ENCODE peak calls at places on chromosomes 2 and 18, in four cellular contexts. U is type B pancreatic cell; I is right atrium auricular region; Y is CD8-positive, alpha-beta T cell. C is an unnamed sample.

GRCh38 chr18:64037812-64038414 is 68.0 kb downstream of the SERPINB8 start:
- DNase-seq in U (no peak), I (no peak), Y (no peak), C (no peak)

GRCh38 chr2:72147303-72147970 is at the start of gene CYP26B1:
- DNase-seq in U (peak; percentile 69), I (peak; percentile 59), Y (no peak), C (peak; percentile 15)

GRCh38 chr2:36371070-36371962 is 15.7 kb downstream of the CRIM1 start:
- DNase-seq in U (no peak), I (no peak), Y (no peak), C (no peak)

GRCh38 chr18:49788327-49788908 is 24.9 kb downstream of the ACAA2 start:
- DNase-seq in U (no peak), I (no peak), Y (no peak), C (no peak)

GRCh38 chr2:100936972-100937542 is 65.0 kb upstream of the RPL31 start:
- DNase-seq in U (no peak), I (peak; percentile 38), Y (no peak), C (no peak)

GRCh38 chr2:5677133-5677532 is 15.1 kb upstream of the SOX11 start:
- DNase-seq in U (no peak), I (no peak), Y (no peak), C (no peak)

GRCh38 chr2:111209045-111209514 is 88.4 kb downstream of the BCL2L11 start:
- DNase-seq in U (no peak), I (no peak), Y (no peak), C (no peak)

GRCh38 chr2:121897335-121897970 is 142.0 kb downstream of the TSN start:
- DNase-seq in U (no peak), I (no peak), Y (no peak), C (no peak)

GRCh38 chr2:140891614-140892212 is 1239.1 kb downstream of the LRP1B start:
- DNase-seq in U (no peak), I (no peak), Y (no peak), C (no peak)

GRCh38 chr2:76448956-76449355 is 738.2 kb upstream of the GCFC2 start:
- DNase-seq in U (no peak), I (no peak), Y (no peak), C (no peak)

GRCh38 chr2:44570777-44571176 is 209.0 kb downstream of the CAMKMT start:
- DNase-seq in U (no peak), I (no peak), Y (no peak), C (no peak)

GRCh38 chr18:45619062-45619825 is 4.0 kb downstream of the SLC14A2 start:
- DNase-seq in U (no peak), I (peak; percentile 82), Y (no peak), C (no peak)

GRCh38 chr2:5841126-5841525 is 148.9 kb downstream of the SOX11 start:
- DNase-seq in U (no peak), I (no peak), Y (no peak), C (no peak)

GRCh38 chr2:95179451-95179850 is 13.8 kb downstream of the ZNF2 start:
- DNase-seq in U (no peak), I (no peak), Y (no peak), C (no peak)

GRCh38 chr18:35969676-35970075 is 2.8 kb upstream of the RMP24 start:
- DNase-seq in U (no peak), I (no peak), Y (no peak), C (no peak)

GRCh38 chr18:50518787-50519520 is 40.9 kb upstream of the MAPK4 start:
- DNase-seq in U (no peak), I (no peak), Y (no peak), C (no peak)

GRCh38 chr2:159614534-159615186 is 1.7 kb downstream of the BAZ2B start:
- DNase-seq in U (no peak), I (no peak), Y (no peak), C (no peak)

GRCh38 chr2:50344509-50345106 is 687.3 kb downstream of the NRXN1 start:
- DNase-seq in U (no peak), I (no peak), Y (no peak), C (no peak)

GRCh38 chr18:5237083-5237722 is 40.1 kb upstream of the AKAIN1 start:
- DNase-seq in U (no peak), I (peak; percentile 61), Y (peak; percentile 1), C (no peak)

GRCh38 chr2:40751981-40752380 is 300.1 kb upstream of the SLC8A1 start:
- DNase-seq in U (no peak), I (no peak), Y (no peak), C (no peak)

GRCh38 chr2:62304429-62305417 is 108.8 kb downstream of the B3GNT2 start:
- DNase-seq in U (no peak), I (peak; percentile 86), Y (no peak), C (peak; percentile 37)

GRCh38 chr2:48318118-48318517 is 211.8 kb upstream of the STON1 start:
- DNase-seq in U (no peak), I (no peak), Y (no peak), C (no peak)

GRCh38 chr18:23735021-23735464 is 45.8 kb downstream of the LAMA3 start:
- DNase-seq in U (no peak), I (no peak), Y (no peak), C (no peak)

GRCh38 chr2:37670378-37671012 is 947 bp downstream of the CDC42EP3 start:
- DNase-seq in U (no peak), I (no peak), Y (no peak), C (no peak)

GRCh38 chr18:25457636-25458035 is 105.7 kb upstream of the ZNF521 start:
- DNase-seq in U (no peak), I (no peak), Y (no peak), C (no peak)

GRCh38 chr2:44582363-44583008 is 220.7 kb downstream of the CAMKMT start:
- DNase-seq in U (no peak), I (no peak), Y (no peak), C (no peak)

GRCh38 chr2:41912337-41912736 is 135.5 kb upstream of the PKDCC start:
- DNase-seq in U (no peak), I (no peak), Y (no peak), C (no peak)
- TF ChIP-seq CTCF in U (no peak), I (no peak), Y (no peak), C (no peak)

GRCh38 chr2:221675509-221675908 is 103.4 kb upstream of the EPHA4 start:
- DNase-seq in U (no peak), I (no peak), Y (no peak), C (no peak)

GRCh38 chr2:221677688-221678087 is 105.6 kb upstream of the EPHA4 start:
- DNase-seq in U (no peak), I (no peak), Y (no peak), C (no peak)

GRCh38 chr2:221676566-221677172 is 104.6 kb upstream of the EPHA4 start:
- DNase-seq in U (no peak), I (no peak), Y (no peak), C (no peak)

DNA sequence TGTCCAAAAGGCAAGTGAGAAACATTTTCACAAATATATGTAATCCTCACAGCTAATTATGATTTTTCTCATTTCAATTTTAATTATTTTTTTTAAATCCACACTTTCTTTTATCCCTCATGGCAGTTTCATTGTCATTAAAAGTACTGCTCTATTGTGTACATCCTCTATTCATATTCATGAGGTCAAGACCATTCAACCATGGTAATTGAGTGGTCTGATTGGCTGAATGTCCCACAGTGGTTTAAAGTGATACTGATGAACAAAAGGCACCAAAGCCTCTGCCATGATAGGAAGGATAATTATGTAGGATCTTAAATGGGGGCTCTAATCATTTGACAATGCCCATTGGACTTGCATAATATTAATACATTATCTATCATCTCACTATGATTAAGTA is 108.4 kb upstream of the EPHA4 start:
- DNase-seq in U (no peak), I (no peak), Y (no peak), C (no peak)
- TF ChIP-seq CTCF in U (no peak), I (no peak), Y (no peak), C (no peak)

GRCh38 chr2:203782262-203782976 is 76.0 kb downstream of the CD28 start:
- DNase-seq in U (no peak), I (peak; percentile 80), Y (peak; percentile 28), C (no peak)
- TF ChIP-seq CTCF in U (peak; percentile 78), I (peak; percentile 77), Y (peak; percentile 69), C (peak; percentile 76)

GRCh38 chr18:33761363-33761762 is 183.3 kb downstream of the ASXL3 start:
- DNase-seq in U (no peak), I (no peak), Y (no peak), C (no peak)
- TF ChIP-seq CTCF in U (peak; percentile 70), I (peak; percentile 54), Y (no peak), C (no peak)

GRCh38 chr2:127414855-127415592 is 3.2 kb upstream of the PROC start:
- DNase-seq in U (no peak), I (no peak), Y (no peak), C (no peak)
- TF ChIP-seq CTCF in U (no peak), I (no peak), Y (no peak), C (no peak)

GRCh38 chr18:48295586-48296311 is 113.4 kb downstream of the ZBTB7C start:
- DNase-seq in U (peak; percentile 60), I (peak; percentile 55), Y (no peak), C (no peak)
- TF ChIP-seq CTCF in U (peak; percentile 51), I (peak; percentile 54), Y (no peak), C (no peak)

GRCh38 chr2:223834431-223834830 is 3.0 kb downstream of the AP1S3 start:
- DNase-seq in U (no peak), I (no peak), Y (no peak), C (no peak)

GRCh38 chr2:223841436-223842180 is 4.2 kb upstream of the AP1S3 start:
- DNase-seq in U (no peak), I (no peak), Y (no peak), C (no peak)

GRCh38 chr2:223835701-223836532 is 1.5 kb downstream of the AP1S3 start:
- DNase-seq in U (no peak), I (no peak), Y (no peak), C (no peak)

DNA sequence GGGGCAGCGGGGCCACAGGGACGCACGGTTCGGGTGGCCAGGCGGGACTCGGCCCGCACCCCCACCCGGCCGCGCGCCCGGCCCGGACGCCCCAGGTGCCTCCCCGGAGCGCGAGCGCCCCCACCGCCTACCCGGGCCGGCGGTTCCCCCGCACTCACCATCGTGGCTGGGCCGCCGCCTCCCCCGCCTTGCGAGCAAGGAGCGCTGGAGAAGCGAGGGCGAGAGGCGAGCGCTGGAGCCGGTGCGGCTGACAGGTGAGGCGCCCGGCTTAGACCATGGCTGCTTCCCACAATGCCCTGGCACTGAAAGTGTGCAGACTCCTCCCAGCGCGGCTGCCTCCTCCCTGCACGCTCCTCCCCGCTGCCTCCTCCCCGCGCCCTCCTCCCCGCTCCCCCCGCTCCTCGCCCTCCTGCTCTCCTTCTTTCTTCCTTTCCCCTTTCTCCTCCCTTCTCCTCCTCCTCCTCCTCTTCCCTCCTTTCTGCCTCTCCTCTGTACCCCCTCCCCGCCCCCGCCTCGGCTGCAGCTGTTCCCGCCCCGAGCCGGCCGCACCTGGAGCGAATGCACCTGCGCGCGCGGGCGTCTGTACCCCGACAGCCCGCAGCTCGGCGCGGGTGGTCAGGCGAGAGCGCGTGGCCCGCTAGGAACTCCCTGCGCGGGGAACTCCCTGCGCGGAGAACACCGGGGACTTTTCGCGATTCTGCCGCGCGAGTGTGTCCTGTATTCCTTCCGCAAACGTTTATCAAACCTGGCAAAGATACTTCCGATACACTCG is at the start of gene AP1S3:
- DNase-seq in U (peak; percentile 80), I (no peak), Y (peak; percentile 34), C (peak; percentile 76)
- TF ChIP-seq CTCF in U (no peak), I (peak; percentile 24), Y (no peak), C (no peak)

GRCh38 chr18:59459352-59460059 is 100.4 kb upstream of the LMAN1 start:
- DNase-seq in U (no peak), I (no peak), Y (no peak), C (no peak)
- TF ChIP-seq CTCF in U (peak; percentile 83), I (peak; percentile 72), Y (peak; percentile 54), C (peak; percentile 24)

GRCh38 chr2:22683911-22684310 is 701.1 kb upstream of the KLHL29 start:
- DNase-seq in U (no peak), I (no peak), Y (no peak), C (no peak)
- TF ChIP-seq CTCF in U (no peak), I (no peak), Y (no peak), C (no peak)

GRCh38 chr2:132731431-132731830 is 61.4 kb upstream of the LYPD1 start:
- DNase-seq in U (no peak), I (no peak), Y (no peak), C (no peak)
- TF ChIP-seq CTCF in U (no peak), I (no peak), Y (no peak), C (no peak)